ENCODE peak calls at places on chromosomes 1 and 21, in six cellular contexts. N is activated T-helper 1 cell treated with anti-CD3 and anti-CD28 coated beads, Interleukin-12 subunit alpha, Interleukin-12 subunit beta, Interleukin-2, Interleukin-4 antibody, amounts not matched to agents 30 ng/mL and 10 ng/mL and 1 ng/mL, durations not matched to agents 14 hours and 24 hours and 36 hours; C is NCI-H460; H is activated naive CD4-positive, alpha-beta T cell treated with anti-CD3 and anti-CD28 coated beads, Interleukin-2, amount 50 U/mL, for 16 hours; W is H7; M is anterior cingulate cortex. L is an unnamed sample.
A peak's percentile ranks its signal among the peaks of the same experiment; 100 is the strongest.

GRCh38 chr1:46134660-46135331 is 2.4 kb upstream of the PIK3R3 start:
- DNase-seq in N (no peak), C (no peak), H (no peak), W (no peak), M (no peak), L (peak; percentile 62)

GRCh38 chr1:58739851-58740466 is 40.1 kb upstream of the MYSM1 start:
- DNase-seq in N (no peak), C (peak; percentile 51), H (no peak), W (peak; percentile 62), M (no peak), L (peak; percentile 61)

GRCh38 chr1:147853391-147853790 is 49.2 kb upstream of the GJA8 start:
- DNase-seq in N (no peak), C (no peak), H (no peak), W (no peak), M (no peak), L (peak; percentile 36)

GRCh38 chr21:45209046-45209445 is 78.6 kb downstream of the POFUT2 start:
- DNase-seq in N (no peak), C (no peak), H (no peak), W (no peak), M (no peak), L (peak; percentile 43)

GRCh38 chr1:246274191-246274590 is 232.9 kb downstream of the SMYD3 start:
- DNase-seq in N (no peak), C (no peak), H (no peak), W (no peak), M (no peak), L (no peak)

GRCh38 chr21:36646011-36646410 is 52.9 kb upstream of the SIM2 start:
- DNase-seq in N (no peak), C (no peak), H (no peak), W (no peak), M (no peak), L (no peak)

GRCh38 chr1:243411472-243411871 is 155.6 kb downstream of the SDCCAG8 start:
- DNase-seq in N (no peak), C (no peak), H (no peak), W (no peak), M (no peak), L (no peak)

GRCh38 chr1:222454782-222455181 is 93.1 kb downstream of the HHIPL2 start:
- DNase-seq in N (no peak), C (no peak), H (no peak), W (no peak), M (peak; percentile 36), L (no peak)

GRCh38 chr1:185929759-185930158 is 195.6 kb downstream of the HMCN1 start:
- DNase-seq in N (no peak), C (peak; percentile 38), H (no peak), W (no peak), M (no peak), L (no peak)

GRCh38 chr1:3249846-3250501 is 181.0 kb downstream of the PRDM16 start:
- DNase-seq in N (no peak), C (no peak), H (no peak), W (peak; percentile 74), M (no peak), L (no peak)

GRCh38 chr1:46205794-46206193 is 2.7 kb downstream of the LURAP1 start:
- DNase-seq in N (no peak), C (no peak), H (no peak), W (peak; percentile 26), M (no peak), L (no peak)

GRCh38 chr1:219567341-219567947 is 45.5 kb downstream of the ZC3H11B start:
- DNase-seq in N (no peak), C (peak; percentile 79), H (no peak), W (no peak), M (no peak), L (peak; percentile 23)

GRCh38 chr1:211627259-211627658 is 48.2 kb downstream of the NEK2 start:
- DNase-seq in N (no peak), C (no peak), H (no peak), W (no peak), M (no peak), L (no peak)